ENCODE peak calls at places on chromosomes 7 and 10, in eight cellular contexts. P is psoas muscle, U is fibroblast of the aortic adventitia, Q is dorsolateral prefrontal cortex, G is AG04449, H is body of pancreas, D is lung, Y is nephron progenitor cell. M is an unnamed sample.

GRCh38 chr10:44853148-44853734 is 57.9 kb upstream of the TMEM72 start:
- DNase-seq in P (no peak), U (peak; percentile 78), Q (no peak), G (no peak), H (no peak), D (no peak), Y (no peak), M (no peak)

GRCh38 chr7:100356416-100357068 is 1.4 kb upstream of the PILRB start:
- DNase-seq in P (no peak), U (no peak), Q (no peak), G (no peak), H (no peak), D (no peak), Y (no peak), M (no peak)

GRCh38 chr7:23410446-23411183 is 59.7 kb downstream of the IGF2BP3 start:
- DNase-seq in P (no peak), U (no peak), Q (no peak), G (no peak), H (no peak), D (no peak), Y (no peak), M (no peak)

GRCh38 chr10:98885380-98885779 is 350.3 kb downstream of the HPSE2 start:
- DNase-seq in P (no peak), U (no peak), Q (no peak), G (no peak), H (no peak), D (no peak), Y (no peak), M (no peak)

GRCh38 chr10:98586096-98586495 is 139.4 kb upstream of the HPS1 start:
- DNase-seq in P (no peak), U (no peak), Q (no peak), G (no peak), H (no peak), D (no peak), Y (no peak), M (no peak)

GRCh38 chr7:106915873-106916272 is 50.8 kb downstream of the PIK3CG start:
- DNase-seq in P (no peak), U (no peak), Q (no peak), G (no peak), H (no peak), D (no peak), Y (no peak), M (no peak)

GRCh38 chr7:31488562-31489203 is 25.2 kb upstream of the ITPRID1 start:
- DNase-seq in P (peak; percentile 24), U (peak; percentile 53), Q (no peak), G (no peak), H (peak; percentile 14), D (no peak), Y (peak; percentile 50), M (peak; percentile 63)

GRCh38 chr10:75428434-75429158 is 2.8 kb upstream of the LRMDA start:
- DNase-seq in P (no peak), U (peak; percentile 28), Q (no peak), G (no peak), H (no peak), D (no peak), Y (no peak), M (no peak)

GRCh38 chr7:129786825-129787563 is 165.8 kb downstream of the UBE2H start:
- DNase-seq in P (no peak), U (no peak), Q (no peak), G (no peak), H (no peak), D (no peak), Y (no peak), M (no peak)

GRCh38 chr10:82377608-82378007 is 502.6 kb downstream of the NRG3 start:
- DNase-seq in P (no peak), U (peak; percentile 1), Q (no peak), G (no peak), H (peak; percentile 34), D (no peak), Y (no peak), M (peak; percentile 13)

GRCh38 chr10:88226027-88226690 is 357.0 kb downstream of the RNLS start:
- DNase-seq in P (no peak), U (no peak), Q (no peak), G (no peak), H (no peak), D (no peak), Y (no peak), M (peak; percentile 36)

GRCh38 chr10:88227342-88228018 is 355.6 kb downstream of the RNLS start:
- DNase-seq in P (peak; percentile 21), U (no peak), Q (no peak), G (no peak), H (peak; percentile 22), D (no peak), Y (no peak), M (no peak)

GRCh38 chr10:88226891-88227290 is 356.2 kb downstream of the RNLS start:
- DNase-seq in P (no peak), U (no peak), Q (no peak), G (no peak), H (no peak), D (no peak), Y (no peak), M (no peak)

GRCh38 chr10:88230251-88230650 is 352.9 kb downstream of the RNLS start:
- DNase-seq in P (no peak), U (no peak), Q (no peak), G (no peak), H (no peak), D (no peak), Y (no peak), M (no peak)

DNA sequence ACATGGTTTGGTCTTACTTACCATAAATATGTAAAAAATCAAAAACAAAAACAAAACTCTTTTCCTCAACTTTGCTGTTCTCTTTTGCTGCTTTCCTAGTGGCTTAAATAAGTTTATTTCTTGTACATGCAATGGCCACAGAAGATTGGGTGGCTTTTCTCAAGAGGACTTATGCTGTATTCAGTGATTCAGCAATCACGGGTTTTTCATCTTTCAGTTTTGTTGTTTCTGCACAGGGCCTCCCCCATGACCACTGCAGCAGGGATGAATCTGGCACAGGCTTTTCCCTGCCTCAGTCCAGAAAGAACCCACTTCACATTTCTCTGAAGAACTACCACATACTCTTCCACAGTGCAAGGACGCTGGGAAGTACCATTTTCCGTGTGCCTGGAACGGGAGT is 355.0 kb downstream of the RNLS start:
- DNase-seq in P (no peak), U (no peak), Q (no peak), G (no peak), H (no peak), D (no peak), Y (no peak), M (no peak)
- TF ChIP-seq CTCF in P (no peak), U (no peak), Q (no peak), G (no peak), H (no peak), D (no peak), Y (no peak), M (no peak)

DNA sequence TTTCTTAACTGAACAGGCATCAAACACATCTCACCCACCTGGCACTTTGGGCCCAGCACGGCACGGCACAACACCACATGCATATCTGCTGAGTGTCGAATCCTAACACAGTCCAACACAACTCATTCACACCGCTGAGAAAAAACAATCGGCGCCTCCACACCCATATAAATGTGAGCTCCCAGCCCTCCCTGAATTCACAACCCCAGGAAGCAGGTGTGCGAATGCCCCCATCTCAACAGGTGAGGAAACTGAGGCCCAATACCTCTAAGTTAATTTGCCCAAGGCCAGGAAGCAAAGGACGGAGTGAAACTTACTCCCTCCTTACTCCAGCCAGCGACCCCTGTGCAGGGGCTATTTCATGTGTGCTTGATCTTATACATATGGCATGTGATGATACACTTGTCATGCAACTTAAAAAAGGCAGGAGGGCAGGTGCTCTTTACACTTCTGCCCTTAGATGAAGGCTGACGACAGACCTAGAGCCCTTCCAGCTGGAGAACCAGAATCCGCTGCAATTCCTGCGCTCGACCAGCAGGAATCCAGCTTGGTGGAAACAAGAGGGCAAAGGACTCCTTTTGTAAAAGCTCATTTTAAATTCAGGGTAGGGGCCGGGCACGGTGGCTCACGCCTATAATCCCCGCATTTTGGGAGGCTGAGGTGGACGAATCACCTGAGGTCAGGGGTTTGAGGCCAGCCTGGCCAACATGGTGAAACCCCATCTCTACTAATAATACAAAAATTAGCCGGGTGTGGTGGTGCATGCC is 116.0 kb downstream of the LARP4B start:
- DNase-seq in P (no peak), U (no peak), Q (no peak), G (no peak), H (no peak), D (no peak), Y (no peak), M (peak; percentile 44)
- TF ChIP-seq CTCF in P (no peak), U (peak; percentile 12), Q (no peak), G (no peak), H (no peak), D (no peak), Y (peak; percentile 22), M (peak; percentile 48)

DNA sequence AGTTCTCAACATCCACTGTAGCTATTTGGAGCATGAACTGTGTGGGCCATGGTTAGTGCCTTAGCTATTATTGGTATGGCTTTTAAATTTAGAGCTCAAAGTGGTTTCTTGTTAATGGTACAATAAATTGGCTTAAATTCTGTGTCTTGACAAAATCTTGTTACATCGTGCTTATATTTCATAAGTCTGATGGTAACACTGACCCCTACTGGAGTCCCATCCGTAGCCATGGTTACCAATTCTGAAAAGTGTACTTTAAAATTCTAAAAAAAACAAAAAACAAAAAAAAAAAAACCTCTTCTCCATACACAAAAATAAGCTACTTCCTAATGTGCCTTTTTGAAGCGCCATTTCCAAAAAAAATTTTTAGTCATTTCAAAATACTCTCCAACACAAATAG is 6.4 kb upstream of the RPP30 start:
- DNase-seq in P (no peak), U (peak; percentile 56), Q (no peak), G (no peak), H (no peak), D (no peak), Y (no peak), M (peak; percentile 16)
- TF ChIP-seq CTCF in P (peak; percentile 9), U (peak; percentile 51), Q (peak; percentile 44), G (peak; percentile 36), H (no peak), D (no peak), Y (no peak), M (peak; percentile 40)

GRCh38 chr10:29068302-29068701 is 220.6 kb upstream of the LYZL1 start:
- DNase-seq in P (no peak), U (no peak), Q (no peak), G (no peak), H (no peak), D (no peak), Y (no peak), M (no peak)

GRCh38 chr10:29067161-29067560 is 221.7 kb upstream of the LYZL1 start:
- DNase-seq in P (no peak), U (peak; percentile 15), Q (no peak), G (no peak), H (no peak), D (no peak), Y (no peak), M (peak; percentile 69)

GRCh38 chr10:29068984-29069383 is 219.9 kb upstream of the LYZL1 start:
- DNase-seq in P (no peak), U (no peak), Q (no peak), G (no peak), H (no peak), D (no peak), Y (no peak), M (no peak)

GRCh38 chr10:29067628-29068027 is 221.2 kb upstream of the LYZL1 start:
- DNase-seq in P (no peak), U (no peak), Q (no peak), G (no peak), H (no peak), D (no peak), Y (no peak), M (no peak)

DNA sequence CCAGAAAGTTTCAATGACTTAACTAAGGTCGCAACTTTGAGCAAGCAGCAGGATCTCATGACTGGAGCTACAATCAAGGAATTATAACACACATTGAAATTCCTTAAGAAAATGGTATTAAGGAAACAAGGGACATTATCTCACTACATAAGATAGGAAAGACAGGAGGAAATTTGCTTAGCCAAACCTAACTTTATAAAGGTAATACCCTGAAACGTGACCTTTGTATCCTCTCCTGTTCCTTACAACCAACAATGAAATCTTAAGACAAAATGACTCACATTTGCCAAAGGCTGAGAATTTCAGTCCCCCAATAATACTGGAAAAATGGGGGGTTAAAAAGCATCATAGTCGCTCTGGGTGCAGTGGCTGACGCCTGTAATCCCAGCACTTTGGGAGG is 218.9 kb upstream of the LYZL1 start:
- DNase-seq in P (no peak), U (no peak), Q (no peak), G (no peak), H (no peak), D (no peak), Y (no peak), M (no peak)
- TF ChIP-seq CTCF in P (no peak), U (no peak), Q (no peak), G (no peak), H (no peak), D (no peak), Y (no peak), M (no peak)

M was measured in Caco-2.